ENCODE peak calls at places on chromosomes 7 and 10, in six cellular contexts. One of them, this sample, is unnamed.

GRCh38 chr10:60197206-60197605 is 192.5 kb downstream of the ANK3 start:
- DNase-seq in ACHN: no peak
- DNase-seq in transverse colon: no peak
- DNase-seq in heart right ventricle: no peak
- DNase-seq in effector CD4-positive, alpha-beta T cell: no peak
- DNase-seq in non-pigmented ciliary epithelial cell: no peak
- DNase-seq in this sample: no peak

GRCh38 chr7:3955026-3955425 is 654.0 kb downstream of the SDK1 start:
- DNase-seq in ACHN: no peak
- DNase-seq in transverse colon: no peak
- DNase-seq in heart right ventricle: no peak
- DNase-seq in effector CD4-positive, alpha-beta T cell: no peak
- DNase-seq in non-pigmented ciliary epithelial cell: no peak
- DNase-seq in this sample: no peak

GRCh38 chr10:115818015-115818414 is 455.0 kb downstream of the GFRA1 start:
- DNase-seq in effector CD4-positive, alpha-beta T cell: no peak
- DNase-seq in heart right ventricle: no peak
- DNase-seq in non-pigmented ciliary epithelial cell: no peak
- DNase-seq in transverse colon: no peak
- DNase-seq in ACHN: peak; percentile 56
- DNase-seq in this sample: no peak

GRCh38 chr7:32206987-32207386 is 136.8 kb upstream of the PDE1C start:
- DNase-seq in heart right ventricle: peak; percentile 22
- DNase-seq in ACHN: peak; percentile 21
- DNase-seq in non-pigmented ciliary epithelial cell: no peak
- DNase-seq in effector CD4-positive, alpha-beta T cell: no peak
- DNase-seq in transverse colon: no peak
- DNase-seq in this sample: peak; percentile 37

GRCh38 chr7:51774178-51774577 is 457.6 kb upstream of the COBL start:
- DNase-seq in effector CD4-positive, alpha-beta T cell: no peak
- DNase-seq in non-pigmented ciliary epithelial cell: no peak
- DNase-seq in ACHN: no peak
- DNase-seq in transverse colon: no peak
- DNase-seq in heart right ventricle: no peak
- DNase-seq in this sample: no peak

GRCh38 chr7:103373866-103374643 is 26.6 kb downstream of the PSMC2 start:
- DNase-seq in non-pigmented ciliary epithelial cell: no peak
- DNase-seq in transverse colon: no peak
- DNase-seq in ACHN: no peak
- DNase-seq in heart right ventricle: no peak
- DNase-seq in effector CD4-positive, alpha-beta T cell: no peak
- DNase-seq in this sample: no peak

GRCh38 chr7:44757311-44757710 is 8.7 kb downstream of the ZMIZ2 start:
- DNase-seq in transverse colon: no peak
- DNase-seq in ACHN: no peak
- DNase-seq in effector CD4-positive, alpha-beta T cell: no peak
- DNase-seq in heart right ventricle: peak; percentile 81
- DNase-seq in non-pigmented ciliary epithelial cell: no peak
- DNase-seq in this sample: peak; percentile 47

GRCh38 chr10:3406556-3406955 is 234.0 kb upstream of the PITRM1 start:
- DNase-seq in heart right ventricle: no peak
- DNase-seq in effector CD4-positive, alpha-beta T cell: no peak
- DNase-seq in non-pigmented ciliary epithelial cell: no peak
- DNase-seq in transverse colon: no peak
- DNase-seq in ACHN: no peak
- DNase-seq in this sample: no peak

GRCh38 chr7:44766416-44766801 is 17.8 kb downstream of the ZMIZ2 start:
- DNase-seq in effector CD4-positive, alpha-beta T cell: no peak
- DNase-seq in ACHN: no peak
- DNase-seq in transverse colon: no peak
- DNase-seq in non-pigmented ciliary epithelial cell: no peak
- DNase-seq in heart right ventricle: no peak
- DNase-seq in this sample: no peak

GRCh38 chr7:158996214-158997109 is 140.1 kb downstream of the DYNC2I1 start:
- DNase-seq in effector CD4-positive, alpha-beta T cell: no peak
- DNase-seq in heart right ventricle: no peak
- DNase-seq in ACHN: no peak
- DNase-seq in transverse colon: no peak
- DNase-seq in non-pigmented ciliary epithelial cell: no peak
- DNase-seq in this sample: no peak

GRCh38 chr7:130903358-130903974 is 169.5 kb upstream of the KLF14 start:
- DNase-seq in effector CD4-positive, alpha-beta T cell: no peak
- DNase-seq in transverse colon: no peak
- DNase-seq in heart right ventricle: no peak
- DNase-seq in non-pigmented ciliary epithelial cell: peak; percentile 95
- DNase-seq in ACHN: peak; percentile 88
- DNase-seq in this sample: no peak

GRCh38 chr7:30922596-30922995 is 10.9 kb downstream of the AQP1 start:
- DNase-seq in ACHN: no peak
- DNase-seq in non-pigmented ciliary epithelial cell: no peak
- DNase-seq in effector CD4-positive, alpha-beta T cell: no peak
- DNase-seq in heart right ventricle: no peak
- DNase-seq in transverse colon: peak; percentile 5
- DNase-seq in this sample: no peak

GRCh38 chr10:72261323-72262018 is 12.3 kb upstream of the DDIT4 start:
- DNase-seq in effector CD4-positive, alpha-beta T cell: peak; percentile 34
- DNase-seq in ACHN: peak; percentile 29
- DNase-seq in heart right ventricle: no peak
- DNase-seq in non-pigmented ciliary epithelial cell: no peak
- DNase-seq in transverse colon: peak; percentile 35
- DNase-seq in this sample: no peak

GRCh38 chr7:104328308-104328969 is at the start of gene LHFPL3:
- DNase-seq in non-pigmented ciliary epithelial cell: no peak
- DNase-seq in heart right ventricle: no peak
- DNase-seq in effector CD4-positive, alpha-beta T cell: no peak
- DNase-seq in ACHN: no peak
- DNase-seq in transverse colon: no peak
- DNase-seq in this sample: no peak

GRCh38 chr10:80454526-80455460 is 683 bp downstream of the TSPAN14 start:
- DNase-seq in effector CD4-positive, alpha-beta T cell: no peak
- DNase-seq in heart right ventricle: peak; percentile 62
- DNase-seq in transverse colon: peak; percentile 86
- DNase-seq in non-pigmented ciliary epithelial cell: no peak
- DNase-seq in ACHN: peak; percentile 45
- DNase-seq in this sample: peak; percentile 50

GRCh38 chr10:17758200-17758599 is 6.2 kb downstream of the TMEM236 start:
- DNase-seq in ACHN: no peak
- DNase-seq in effector CD4-positive, alpha-beta T cell: no peak
- DNase-seq in heart right ventricle: no peak
- DNase-seq in transverse colon: no peak
- DNase-seq in non-pigmented ciliary epithelial cell: no peak
- DNase-seq in this sample: no peak

GRCh38 chr7:130733866-130734524 is at the start of gene KLF14:
- DNase-seq in effector CD4-positive, alpha-beta T cell: no peak
- DNase-seq in ACHN: peak; percentile 33
- DNase-seq in heart right ventricle: peak; percentile 15
- DNase-seq in transverse colon: peak; percentile 17
- DNase-seq in non-pigmented ciliary epithelial cell: no peak
- DNase-seq in this sample: peak; percentile 51

GRCh38 chr10:49350138-49350537 is 45.8 kb downstream of the DRGX start:
- DNase-seq in transverse colon: no peak
- DNase-seq in effector CD4-positive, alpha-beta T cell: no peak
- DNase-seq in non-pigmented ciliary epithelial cell: no peak
- DNase-seq in heart right ventricle: no peak
- DNase-seq in ACHN: no peak
- DNase-seq in this sample: no peak

GRCh38 chr10:69327463-69328345 is 49.4 kb downstream of the HK1 start:
- DNase-seq in transverse colon: peak; percentile 75
- DNase-seq in ACHN: peak; percentile 85
- DNase-seq in effector CD4-positive, alpha-beta T cell: peak; percentile 25
- DNase-seq in heart right ventricle: peak; percentile 61
- DNase-seq in non-pigmented ciliary epithelial cell: no peak
- DNase-seq in this sample: peak; percentile 77

GRCh38 chr10:77586719-77587423 is 50.7 kb downstream of the KCNMA1 start:
- DNase-seq in ACHN: no peak
- DNase-seq in effector CD4-positive, alpha-beta T cell: no peak
- DNase-seq in heart right ventricle: no peak
- DNase-seq in transverse colon: peak; percentile 57
- DNase-seq in non-pigmented ciliary epithelial cell: peak; percentile 64
- DNase-seq in this sample: no peak

GRCh38 chr10:112146799-112147198 is 36.8 kb downstream of the GPAM start:
- DNase-seq in transverse colon: no peak
- DNase-seq in ACHN: no peak
- DNase-seq in non-pigmented ciliary epithelial cell: no peak
- DNase-seq in heart right ventricle: no peak
- DNase-seq in effector CD4-positive, alpha-beta T cell: no peak
- DNase-seq in this sample: no peak

This sample was measured in testis.